ENCODE peak calls at places on chromosomes 11 and 22, in seven cellular contexts. One of them, this sample, is unnamed.

GRCh38 chr11:102279641-102280170 is 37.6 kb upstream of the BIRC3 start:
- DNase-seq in stimulated activated CD4-positive, alpha-beta T cell treated with anti-CD3 and anti-CD28 coated beads, Interleukin-12 subunit alpha, Interleukin-12 subunit beta, amount 100 ng/mL, for 48 hours: no peak
- DNase-seq in colonic mucosa: peak; percentile 72
- DNase-seq in adipocyte: peak; percentile 74
- DNase-seq in fibroblast of the conjunctiva: peak; percentile 67
- DNase-seq in CD4-positive, alpha-beta memory T cell: no peak
- DNase-seq in transverse colon: peak; percentile 39
- DNase-seq in this sample: peak; percentile 75

GRCh38 chr11:113796663-113797259 is 17.2 kb downstream of the CLDN25 start:
- DNase-seq in transverse colon: no peak
- DNase-seq in colonic mucosa: peak; percentile 24
- DNase-seq in stimulated activated CD4-positive, alpha-beta T cell treated with anti-CD3 and anti-CD28 coated beads, Interleukin-12 subunit alpha, Interleukin-12 subunit beta, amount 100 ng/mL, for 48 hours: no peak
- DNase-seq in fibroblast of the conjunctiva: peak; percentile 4
- DNase-seq in CD4-positive, alpha-beta memory T cell: peak; percentile 12
- DNase-seq in adipocyte: peak; percentile 68
- DNase-seq in this sample: peak; percentile 52

GRCh38 chr11:44622721-44623258 is 57.3 kb downstream of the CD82 start:
- DNase-seq in colonic mucosa: peak; percentile 15
- DNase-seq in adipocyte: no peak
- DNase-seq in transverse colon: no peak
- DNase-seq in stimulated activated CD4-positive, alpha-beta T cell treated with anti-CD3 and anti-CD28 coated beads, Interleukin-12 subunit alpha, Interleukin-12 subunit beta, amount 100 ng/mL, for 48 hours: no peak
- DNase-seq in fibroblast of the conjunctiva: no peak
- DNase-seq in CD4-positive, alpha-beta memory T cell: no peak
- DNase-seq in this sample: no peak

GRCh38 chr11:75344186-75344585 is 7.3 kb downstream of the ARRB1 start:
- DNase-seq in adipocyte: no peak
- DNase-seq in transverse colon: no peak
- DNase-seq in fibroblast of the conjunctiva: no peak
- DNase-seq in stimulated activated CD4-positive, alpha-beta T cell treated with anti-CD3 and anti-CD28 coated beads, Interleukin-12 subunit alpha, Interleukin-12 subunit beta, amount 100 ng/mL, for 48 hours: no peak
- DNase-seq in colonic mucosa: peak; percentile 69
- DNase-seq in CD4-positive, alpha-beta memory T cell: no peak
- DNase-seq in this sample: no peak

GRCh38 chr11:121965330-121965729 is 150.7 kb downstream of the BLID start:
- DNase-seq in colonic mucosa: no peak
- DNase-seq in transverse colon: no peak
- DNase-seq in adipocyte: peak; percentile 14
- DNase-seq in stimulated activated CD4-positive, alpha-beta T cell treated with anti-CD3 and anti-CD28 coated beads, Interleukin-12 subunit alpha, Interleukin-12 subunit beta, amount 100 ng/mL, for 48 hours: no peak
- DNase-seq in fibroblast of the conjunctiva: peak; percentile 28
- DNase-seq in CD4-positive, alpha-beta memory T cell: no peak
- DNase-seq in this sample: peak; percentile 77

GRCh38 chr11:68843052-68843561 is 1.4 kb upstream of the CPT1A start:
- DNase-seq in adipocyte: peak; percentile 68
- DNase-seq in transverse colon: peak; percentile 68
- DNase-seq in colonic mucosa: peak; percentile 32
- DNase-seq in CD4-positive, alpha-beta memory T cell: peak; percentile 55
- DNase-seq in stimulated activated CD4-positive, alpha-beta T cell treated with anti-CD3 and anti-CD28 coated beads, Interleukin-12 subunit alpha, Interleukin-12 subunit beta, amount 100 ng/mL, for 48 hours: peak; percentile 32
- DNase-seq in fibroblast of the conjunctiva: no peak
- DNase-seq in this sample: peak; percentile 66

GRCh38 chr22:39384750-39385480 is 14.7 kb upstream of the TAB1 start:
- DNase-seq in stimulated activated CD4-positive, alpha-beta T cell treated with anti-CD3 and anti-CD28 coated beads, Interleukin-12 subunit alpha, Interleukin-12 subunit beta, amount 100 ng/mL, for 48 hours: no peak
- DNase-seq in CD4-positive, alpha-beta memory T cell: no peak
- DNase-seq in adipocyte: no peak
- DNase-seq in transverse colon: no peak
- DNase-seq in colonic mucosa: no peak
- DNase-seq in fibroblast of the conjunctiva: no peak
- DNase-seq in this sample: peak; percentile 35

GRCh38 chr11:61797263-61797944 is 4.7 kb downstream of the FEN1 start:
- DNase-seq in fibroblast of the conjunctiva: peak; percentile 82
- DNase-seq in adipocyte: peak; percentile 92
- DNase-seq in colonic mucosa: peak; percentile 82
- DNase-seq in CD4-positive, alpha-beta memory T cell: peak; percentile 73
- DNase-seq in transverse colon: peak; percentile 83
- DNase-seq in stimulated activated CD4-positive, alpha-beta T cell treated with anti-CD3 and anti-CD28 coated beads, Interleukin-12 subunit alpha, Interleukin-12 subunit beta, amount 100 ng/mL, for 48 hours: no peak
- DNase-seq in this sample: peak; percentile 79

GRCh38 chr11:69470793-69471192 is 10.7 kb upstream of the LINC01488 start:
- DNase-seq in adipocyte: no peak
- DNase-seq in fibroblast of the conjunctiva: no peak
- DNase-seq in CD4-positive, alpha-beta memory T cell: no peak
- DNase-seq in transverse colon: no peak
- DNase-seq in colonic mucosa: no peak
- DNase-seq in stimulated activated CD4-positive, alpha-beta T cell treated with anti-CD3 and anti-CD28 coated beads, Interleukin-12 subunit alpha, Interleukin-12 subunit beta, amount 100 ng/mL, for 48 hours: no peak
- DNase-seq in this sample: no peak

GRCh38 chr11:16814410-16815046 is 76.1 kb downstream of the C11orf58 start:
- DNase-seq in CD4-positive, alpha-beta memory T cell: no peak
- DNase-seq in fibroblast of the conjunctiva: no peak
- DNase-seq in adipocyte: no peak
- DNase-seq in colonic mucosa: no peak
- DNase-seq in transverse colon: no peak
- DNase-seq in stimulated activated CD4-positive, alpha-beta T cell treated with anti-CD3 and anti-CD28 coated beads, Interleukin-12 subunit alpha, Interleukin-12 subunit beta, amount 100 ng/mL, for 48 hours: no peak
- DNase-seq in this sample: no peak

GRCh38 chr11:132024587-132025295 is 654.3 kb downstream of the NTM start:
- DNase-seq in colonic mucosa: no peak
- DNase-seq in adipocyte: peak; percentile 64
- DNase-seq in CD4-positive, alpha-beta memory T cell: no peak
- DNase-seq in fibroblast of the conjunctiva: peak; percentile 23
- DNase-seq in stimulated activated CD4-positive, alpha-beta T cell treated with anti-CD3 and anti-CD28 coated beads, Interleukin-12 subunit alpha, Interleukin-12 subunit beta, amount 100 ng/mL, for 48 hours: no peak
- DNase-seq in transverse colon: no peak
- DNase-seq in this sample: peak; percentile 34

GRCh38 chr22:50191041-50191740 is 5.5 kb downstream of the TRABD start:
- DNase-seq in stimulated activated CD4-positive, alpha-beta T cell treated with anti-CD3 and anti-CD28 coated beads, Interleukin-12 subunit alpha, Interleukin-12 subunit beta, amount 100 ng/mL, for 48 hours: peak; percentile 60
- DNase-seq in CD4-positive, alpha-beta memory T cell: peak; percentile 88
- DNase-seq in transverse colon: peak; percentile 78
- DNase-seq in colonic mucosa: peak; percentile 49
- DNase-seq in adipocyte: peak; percentile 45
- DNase-seq in fibroblast of the conjunctiva: no peak
- DNase-seq in this sample: peak; percentile 54

GRCh38 chr11:119666061-119666460 is 62.9 kb downstream of the NECTIN1 start:
- DNase-seq in CD4-positive, alpha-beta memory T cell: no peak
- DNase-seq in colonic mucosa: no peak
- DNase-seq in adipocyte: no peak
- DNase-seq in transverse colon: no peak
- DNase-seq in stimulated activated CD4-positive, alpha-beta T cell treated with anti-CD3 and anti-CD28 coated beads, Interleukin-12 subunit alpha, Interleukin-12 subunit beta, amount 100 ng/mL, for 48 hours: no peak
- DNase-seq in fibroblast of the conjunctiva: no peak
- DNase-seq in this sample: no peak

GRCh38 chr22:38569181-38569971 is 607 bp downstream of the DMC1 start:
- DNase-seq in transverse colon: peak; percentile 10
- DNase-seq in CD4-positive, alpha-beta memory T cell: no peak
- DNase-seq in adipocyte: no peak
- DNase-seq in fibroblast of the conjunctiva: no peak
- DNase-seq in stimulated activated CD4-positive, alpha-beta T cell treated with anti-CD3 and anti-CD28 coated beads, Interleukin-12 subunit alpha, Interleukin-12 subunit beta, amount 100 ng/mL, for 48 hours: no peak
- DNase-seq in colonic mucosa: no peak
- DNase-seq in this sample: no peak

GRCh38 chr11:93510196-93510898 is 32.8 kb downstream of the SMCO4 start:
- DNase-seq in fibroblast of the conjunctiva: no peak
- DNase-seq in adipocyte: no peak
- DNase-seq in stimulated activated CD4-positive, alpha-beta T cell treated with anti-CD3 and anti-CD28 coated beads, Interleukin-12 subunit alpha, Interleukin-12 subunit beta, amount 100 ng/mL, for 48 hours: no peak
- DNase-seq in transverse colon: no peak
- DNase-seq in CD4-positive, alpha-beta memory T cell: no peak
- DNase-seq in colonic mucosa: no peak
- DNase-seq in this sample: no peak

GRCh38 chr22:38455530-38456271 is 702 bp upstream of the KCNJ4 start:
- DNase-seq in transverse colon: no peak
- DNase-seq in CD4-positive, alpha-beta memory T cell: no peak
- DNase-seq in adipocyte: peak; percentile 60
- DNase-seq in colonic mucosa: no peak
- DNase-seq in fibroblast of the conjunctiva: no peak
- DNase-seq in stimulated activated CD4-positive, alpha-beta T cell treated with anti-CD3 and anti-CD28 coated beads, Interleukin-12 subunit alpha, Interleukin-12 subunit beta, amount 100 ng/mL, for 48 hours: no peak
- DNase-seq in this sample: peak; percentile 75

GRCh38 chr22:48783821-48784266 is 1043.8 kb downstream of the BRD1 start:
- DNase-seq in adipocyte: no peak
- DNase-seq in stimulated activated CD4-positive, alpha-beta T cell treated with anti-CD3 and anti-CD28 coated beads, Interleukin-12 subunit alpha, Interleukin-12 subunit beta, amount 100 ng/mL, for 48 hours: no peak
- DNase-seq in CD4-positive, alpha-beta memory T cell: no peak
- DNase-seq in transverse colon: no peak
- DNase-seq in fibroblast of the conjunctiva: no peak
- DNase-seq in colonic mucosa: no peak
- DNase-seq in this sample: no peak

GRCh38 chr22:27213766-27214581 is 556.6 kb downstream of the MIAT start:
- DNase-seq in transverse colon: peak; percentile 38
- DNase-seq in adipocyte: no peak
- DNase-seq in CD4-positive, alpha-beta memory T cell: no peak
- DNase-seq in stimulated activated CD4-positive, alpha-beta T cell treated with anti-CD3 and anti-CD28 coated beads, Interleukin-12 subunit alpha, Interleukin-12 subunit beta, amount 100 ng/mL, for 48 hours: no peak
- DNase-seq in colonic mucosa: peak; percentile 34
- DNase-seq in fibroblast of the conjunctiva: peak; percentile 60
- DNase-seq in this sample: no peak

GRCh38 chr11:17528181-17528691 is 16.0 kb downstream of the USH1C start:
- DNase-seq in CD4-positive, alpha-beta memory T cell: peak; percentile 22
- DNase-seq in adipocyte: peak; percentile 64
- DNase-seq in transverse colon: peak; percentile 52
- DNase-seq in fibroblast of the conjunctiva: peak; percentile 5
- DNase-seq in stimulated activated CD4-positive, alpha-beta T cell treated with anti-CD3 and anti-CD28 coated beads, Interleukin-12 subunit alpha, Interleukin-12 subunit beta, amount 100 ng/mL, for 48 hours: peak; percentile 16
- DNase-seq in colonic mucosa: peak; percentile 48
- DNase-seq in this sample: peak; percentile 77

GRCh38 chr11:86041975-86042378 is 26.9 kb downstream of the PICALM start:
- DNase-seq in adipocyte: peak; percentile 96
- DNase-seq in fibroblast of the conjunctiva: peak; percentile 91
- DNase-seq in colonic mucosa: peak; percentile 81
- DNase-seq in stimulated activated CD4-positive, alpha-beta T cell treated with anti-CD3 and anti-CD28 coated beads, Interleukin-12 subunit alpha, Interleukin-12 subunit beta, amount 100 ng/mL, for 48 hours: no peak
- DNase-seq in transverse colon: peak; percentile 66
- DNase-seq in CD4-positive, alpha-beta memory T cell: peak; percentile 75
- DNase-seq in this sample: peak; percentile 87

GRCh38 chr11:19241260-19242183 is 777 bp upstream of the E2F8 start:
- DNase-seq in fibroblast of the conjunctiva: no peak
- DNase-seq in CD4-positive, alpha-beta memory T cell: no peak
- DNase-seq in stimulated activated CD4-positive, alpha-beta T cell treated with anti-CD3 and anti-CD28 coated beads, Interleukin-12 subunit alpha, Interleukin-12 subunit beta, amount 100 ng/mL, for 48 hours: peak; percentile 18
- DNase-seq in colonic mucosa: peak; percentile 80
- DNase-seq in transverse colon: peak; percentile 49
- DNase-seq in adipocyte: no peak
- DNase-seq in this sample: no peak

GRCh38 chr22:48372395-48372794 is 1455.3 kb downstream of the BRD1 start:
- DNase-seq in stimulated activated CD4-positive, alpha-beta T cell treated with anti-CD3 and anti-CD28 coated beads, Interleukin-12 subunit alpha, Interleukin-12 subunit beta, amount 100 ng/mL, for 48 hours: no peak
- DNase-seq in adipocyte: no peak
- DNase-seq in fibroblast of the conjunctiva: no peak
- DNase-seq in CD4-positive, alpha-beta memory T cell: no peak
- DNase-seq in transverse colon: no peak
- DNase-seq in colonic mucosa: no peak
- DNase-seq in this sample: no peak

GRCh38 chr11:97000481-97000880 is 610.7 kb downstream of the JRKL start:
- DNase-seq in fibroblast of the conjunctiva: no peak
- DNase-seq in adipocyte: no peak
- DNase-seq in stimulated activated CD4-positive, alpha-beta T cell treated with anti-CD3 and anti-CD28 coated beads, Interleukin-12 subunit alpha, Interleukin-12 subunit beta, amount 100 ng/mL, for 48 hours: no peak
- DNase-seq in colonic mucosa: no peak
- DNase-seq in transverse colon: no peak
- DNase-seq in CD4-positive, alpha-beta memory T cell: no peak
- DNase-seq in this sample: no peak

GRCh38 chr11:112564228-112564955 is 303.7 kb upstream of the PLET1 start:
- DNase-seq in colonic mucosa: peak; percentile 23
- DNase-seq in transverse colon: peak; percentile 9
- DNase-seq in CD4-positive, alpha-beta memory T cell: no peak
- DNase-seq in adipocyte: peak; percentile 40
- DNase-seq in fibroblast of the conjunctiva: no peak
- DNase-seq in stimulated activated CD4-positive, alpha-beta T cell treated with anti-CD3 and anti-CD28 coated beads, Interleukin-12 subunit alpha, Interleukin-12 subunit beta, amount 100 ng/mL, for 48 hours: no peak
- DNase-seq in this sample: peak; percentile 51

GRCh38 chr22:46959369-46959768 is 196.9 kb downstream of the TBC1D22A start:
- DNase-seq in CD4-positive, alpha-beta memory T cell: no peak
- DNase-seq in adipocyte: no peak
- DNase-seq in stimulated activated CD4-positive, alpha-beta T cell treated with anti-CD3 and anti-CD28 coated beads, Interleukin-12 subunit alpha, Interleukin-12 subunit beta, amount 100 ng/mL, for 48 hours: no peak
- DNase-seq in fibroblast of the conjunctiva: no peak
- DNase-seq in transverse colon: no peak
- DNase-seq in colonic mucosa: no peak
- DNase-seq in this sample: no peak

GRCh38 chr11:69972351-69972802 is 105.7 kb upstream of the ANO1 start:
- DNase-seq in adipocyte: no peak
- DNase-seq in colonic mucosa: peak; percentile 68
- DNase-seq in CD4-positive, alpha-beta memory T cell: no peak
- DNase-seq in stimulated activated CD4-positive, alpha-beta T cell treated with anti-CD3 and anti-CD28 coated beads, Interleukin-12 subunit alpha, Interleukin-12 subunit beta, amount 100 ng/mL, for 48 hours: no peak
- DNase-seq in transverse colon: peak; percentile 50
- DNase-seq in fibroblast of the conjunctiva: no peak
- DNase-seq in this sample: no peak

GRCh38 chr22:17705565-17706450 is 67.3 kb downstream of the BCL2L13 start:
- DNase-seq in colonic mucosa: no peak
- DNase-seq in adipocyte: no peak
- DNase-seq in transverse colon: no peak
- DNase-seq in fibroblast of the conjunctiva: no peak
- DNase-seq in stimulated activated CD4-positive, alpha-beta T cell treated with anti-CD3 and anti-CD28 coated beads, Interleukin-12 subunit alpha, Interleukin-12 subunit beta, amount 100 ng/mL, for 48 hours: no peak
- DNase-seq in CD4-positive, alpha-beta memory T cell: no peak
- DNase-seq in this sample: no peak

GRCh38 chr11:63837027-63837688 is 1.8 kb upstream of the MARK2 start:
- DNase-seq in transverse colon: peak; percentile 85
- DNase-seq in fibroblast of the conjunctiva: peak; percentile 44
- DNase-seq in stimulated activated CD4-positive, alpha-beta T cell treated with anti-CD3 and anti-CD28 coated beads, Interleukin-12 subunit alpha, Interleukin-12 subunit beta, amount 100 ng/mL, for 48 hours: peak; percentile 50
- DNase-seq in colonic mucosa: peak; percentile 92
- DNase-seq in adipocyte: peak; percentile 94
- DNase-seq in CD4-positive, alpha-beta memory T cell: peak; percentile 75
- DNase-seq in this sample: peak; percentile 88

GRCh38 chr11:116422976-116423375 is 349.8 kb downstream of the BUD13 start:
- DNase-seq in CD4-positive, alpha-beta memory T cell: no peak
- DNase-seq in fibroblast of the conjunctiva: no peak
- DNase-seq in stimulated activated CD4-positive, alpha-beta T cell treated with anti-CD3 and anti-CD28 coated beads, Interleukin-12 subunit alpha, Interleukin-12 subunit beta, amount 100 ng/mL, for 48 hours: no peak
- DNase-seq in transverse colon: no peak
- DNase-seq in colonic mucosa: no peak
- DNase-seq in adipocyte: no peak
- DNase-seq in this sample: peak; percentile 67

GRCh38 chr11:119759324-119759723 is 30.3 kb upstream of the NECTIN1 start:
- DNase-seq in CD4-positive, alpha-beta memory T cell: no peak
- DNase-seq in colonic mucosa: no peak
- DNase-seq in transverse colon: no peak
- DNase-seq in adipocyte: peak; percentile 52
- DNase-seq in fibroblast of the conjunctiva: peak; percentile 12
- DNase-seq in stimulated activated CD4-positive, alpha-beta T cell treated with anti-CD3 and anti-CD28 coated beads, Interleukin-12 subunit alpha, Interleukin-12 subunit beta, amount 100 ng/mL, for 48 hours: no peak
- DNase-seq in this sample: peak; percentile 30

GRCh38 chr11:113554531-113554930 is 79.3 kb upstream of the DRD2 start:
- DNase-seq in colonic mucosa: no peak
- DNase-seq in stimulated activated CD4-positive, alpha-beta T cell treated with anti-CD3 and anti-CD28 coated beads, Interleukin-12 subunit alpha, Interleukin-12 subunit beta, amount 100 ng/mL, for 48 hours: no peak
- DNase-seq in CD4-positive, alpha-beta memory T cell: no peak
- DNase-seq in transverse colon: no peak
- DNase-seq in fibroblast of the conjunctiva: no peak
- DNase-seq in adipocyte: no peak
- DNase-seq in this sample: no peak

GRCh38 chr22:39349506-39349966 is 255 bp upstream of the SYNGR1 start:
- DNase-seq in adipocyte: peak; percentile 77
- DNase-seq in fibroblast of the conjunctiva: no peak
- DNase-seq in transverse colon: peak; percentile 27
- DNase-seq in colonic mucosa: no peak
- DNase-seq in CD4-positive, alpha-beta memory T cell: peak; percentile 12
- DNase-seq in stimulated activated CD4-positive, alpha-beta T cell treated with anti-CD3 and anti-CD28 coated beads, Interleukin-12 subunit alpha, Interleukin-12 subunit beta, amount 100 ng/mL, for 48 hours: no peak
- DNase-seq in this sample: peak; percentile 26